ENCODE peak calls at places on chromosomes 7 and 10, in eight cellular contexts. I is GM12891, E is GM23338, Q is stomach, X is spleen, A is HCT116, Z is GM12892, P is upper lobe of left lung. T is an unnamed sample.

GRCh38 chr10:112491144-112491543 is 44.1 kb downstream of the VTI1A start:
- DNase-seq in Z (no peak), P (no peak), X (no peak), Q (no peak), I (no peak), A (peak), E (no peak), T (no peak)

GRCh38 chr7:152052772-152053171 is 27.3 kb downstream of the GALNT11 start:
- DNase-seq in X (no peak), P (no peak), A (no peak), I (no peak), Z (no peak), E (no peak), Q (no peak), T (no peak)

GRCh38 chr10:126384269-126384873 is 3.9 kb downstream of the ADAM12 start:
- DNase-seq in X (no peak), P (no peak), I (no peak), Q (no peak), A (no peak), E (no peak), Z (no peak), T (no peak)

GRCh38 chr10:119428789-119429188 is 113.7 kb downstream of the RGS10 start:
- DNase-seq in A (no peak), P (no peak), Z (no peak), X (no peak), E (no peak), I (no peak), Q (no peak), T (no peak)

GRCh38 chr10:48990226-48990625 is 50.6 kb upstream of the LRRC18 start:
- DNase-seq in Q (no peak), Z (no peak), X (no peak), E (no peak), P (no peak), A (no peak), I (no peak), T (no peak)

GRCh38 chr7:45978731-45979211 is 57.7 kb upstream of the IGFBP3 start:
- DNase-seq in P (no peak), A (no peak), Z (no peak), Q (no peak), E (no peak), X (no peak), I (no peak), T (no peak)

GRCh38 chr7:114084381-114085312 is 165.8 kb upstream of the PPP1R3A start:
- DNase-seq in A (no peak), P (peak), Q (peak), I (no peak), X (peak), Z (no peak), E (peak), T (peak)

GRCh38 chr10:28479927-28480326 is 53.0 kb upstream of the WAC start:
- DNase-seq in A (no peak), I (no peak), P (no peak), E (no peak), Q (no peak), Z (no peak), X (no peak), T (no peak)

GRCh38 chr10:58851606-58852005 is 324.8 kb upstream of the PHYHIPL start:
- DNase-seq in Q (no peak), A (no peak), E (no peak), X (no peak), Z (no peak), I (no peak), P (no peak), T (no peak)

GRCh38 chr10:100746413-100746931 is 1.1 kb downstream of the PAX2 start:
- DNase-seq in I (no peak), E (no peak), A (no peak), P (no peak), X (no peak), Q (no peak), Z (no peak), T (peak)

GRCh38 chr10:100744136-100744979 is 1.0 kb upstream of the PAX2 start:
- DNase-seq in P (no peak), X (no peak), A (no peak), Q (no peak), Z (no peak), E (peak), I (no peak), T (peak)

GRCh38 chr10:100743626-100744135 is 1.7 kb upstream of the PAX2 start:
- DNase-seq in E (peak), A (peak), Z (peak), P (peak), X (no peak), Q (peak), I (no peak), T (peak)

GRCh38 chr10:100745882-100746412 is 565 bp downstream of the PAX2 start:
- DNase-seq in A (no peak), Z (no peak), I (no peak), E (peak), X (no peak), P (no peak), Q (no peak), T (peak)

GRCh38 chr10:100744980-100745881 is at the start of gene PAX2:
- DNase-seq in I (no peak), Z (no peak), A (peak), Q (no peak), E (peak), P (no peak), X (no peak), T (peak)
- TF ChIP-seq POLR2AphosphoS5 in I (no peak), Z (no peak), A (peak), Q (no peak), E (no peak), P (no peak), X (no peak), T (no peak)

GRCh38 chr7:106260136-106260561 is 24.6 kb downstream of the NAMPT start:
- DNase-seq in I (no peak), Z (no peak), X (no peak), Q (no peak), A (no peak), P (no peak), E (no peak), T (no peak)

GRCh38 chr7:106256137-106256536 is 28.6 kb downstream of the NAMPT start:
- DNase-seq in A (no peak), Z (no peak), Q (no peak), E (no peak), X (no peak), I (no peak), P (no peak), T (no peak)

GRCh38 chr7:106258789-106259188 is 26.0 kb downstream of the NAMPT start:
- DNase-seq in I (no peak), Z (no peak), Q (no peak), A (no peak), X (no peak), P (no peak), E (no peak), T (no peak)

GRCh38 chr7:106255246-106255645 is 29.5 kb downstream of the NAMPT start:
- DNase-seq in Z (no peak), P (no peak), E (no peak), X (no peak), Q (no peak), I (no peak), A (no peak), T (no peak)

GRCh38 chr7:106257752-106258151 is 27.0 kb downstream of the NAMPT start:
- DNase-seq in X (no peak), Z (no peak), I (no peak), A (no peak), Q (no peak), E (no peak), P (no peak), T (no peak)
- TF ChIP-seq POLR2AphosphoS5 in X (no peak), Z (peak), I (peak), A (no peak), Q (no peak), E (no peak), P (peak), T (peak)

DNA sequence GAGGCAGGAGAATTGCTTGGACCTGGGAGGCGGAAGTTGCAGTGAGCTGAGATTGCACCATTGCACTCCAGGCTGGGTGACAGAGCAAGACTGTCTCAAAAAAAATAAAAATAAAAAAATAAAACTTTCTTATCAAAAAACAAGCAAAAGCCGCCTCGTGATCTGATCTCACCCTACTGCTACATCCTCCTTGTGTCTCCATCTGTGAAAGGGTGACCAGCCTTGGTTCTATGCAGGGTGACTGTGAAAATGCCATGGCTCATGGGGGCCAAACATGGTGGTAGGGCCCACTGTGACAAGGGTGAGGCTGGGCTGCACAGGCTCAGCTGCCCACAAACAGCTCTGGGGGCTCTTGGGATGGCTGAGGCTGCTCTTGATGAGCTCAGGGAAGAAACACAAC is 968 bp upstream of the OPN4 start:
- DNase-seq in Z (no peak), Q (no peak), I (no peak), A (no peak), X (no peak), P (peak), E (no peak), T (peak)
- TF ChIP-seq POLR2AphosphoS5 in Z (no peak), Q (no peak), I (no peak), A (no peak), X (no peak), P (no peak), E (no peak), T (no peak)

GRCh38 chr7:55178863-55179773 is 160.3 kb downstream of the EGFR start:
- DNase-seq in X (no peak), P (no peak), I (no peak), Z (no peak), Q (no peak), E (no peak), A (no peak), T (no peak)

GRCh38 chr7:55178292-55178862 is 159.6 kb downstream of the EGFR start:
- DNase-seq in I (no peak), X (no peak), A (no peak), E (no peak), Q (no peak), Z (no peak), P (no peak), T (no peak)

GRCh38 chr7:55177068-55177530 is 158.3 kb downstream of the EGFR start:
- DNase-seq in Q (no peak), E (no peak), I (no peak), X (no peak), Z (no peak), A (no peak), P (no peak), T (no peak)

GRCh38 chr7:55179897-55180682 is 161.3 kb downstream of the EGFR start:
- DNase-seq in E (no peak), Z (no peak), I (no peak), Q (no peak), X (no peak), P (no peak), A (no peak), T (no peak)

DNA sequence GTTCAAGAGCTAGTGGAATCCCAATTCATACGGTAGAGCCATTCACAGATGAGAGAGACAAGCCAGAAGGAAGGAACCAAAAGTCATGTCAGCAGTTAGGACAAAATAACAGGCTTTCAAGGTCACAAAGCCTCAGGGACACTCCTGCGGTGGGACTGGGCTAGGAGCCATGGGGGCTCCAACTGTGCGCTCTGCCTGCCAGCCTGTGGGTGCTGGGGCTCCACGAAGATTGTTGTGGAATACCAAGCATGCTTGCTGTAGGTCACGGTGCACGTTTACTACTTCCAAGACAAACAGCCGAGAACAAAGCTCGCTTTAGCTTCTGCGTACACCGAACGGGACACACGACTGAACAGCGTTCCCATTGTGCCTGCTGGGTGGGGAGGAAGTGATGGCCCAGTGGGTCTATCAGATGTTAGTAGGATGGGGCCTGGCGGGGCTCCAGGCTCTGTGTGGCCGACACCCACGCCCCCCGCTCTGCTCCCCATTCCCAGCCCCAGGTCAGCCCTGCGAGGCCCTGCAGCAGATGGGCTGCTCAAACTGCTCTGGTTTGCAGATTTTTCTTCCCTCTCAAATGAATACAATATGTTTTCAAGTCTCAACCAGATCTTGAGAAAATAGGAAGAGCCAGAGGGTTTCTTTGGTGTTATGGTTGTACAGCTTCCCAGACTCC is 158.9 kb downstream of the EGFR start:
- DNase-seq in Q (peak), A (no peak), E (no peak), I (no peak), P (no peak), X (no peak), Z (no peak), T (no peak)
- TF ChIP-seq POLR2AphosphoS5 in Q (peak), A (no peak), E (no peak), I (no peak), P (no peak), X (no peak), Z (no peak), T (no peak)

GRCh38 chr10:88971668-88972067 is 18.9 kb upstream of the FAS start:
- DNase-seq in P (no peak), X (no peak), A (no peak), Z (no peak), E (no peak), Q (no peak), I (no peak), T (peak)

GRCh38 chr10:88975377-88975720 is 15.2 kb upstream of the FAS start:
- DNase-seq in A (no peak), E (no peak), I (no peak), Q (no peak), X (no peak), Z (no peak), P (no peak), T (no peak)

GRCh38 chr10:88974012-88974411 is 16.6 kb upstream of the FAS start:
- DNase-seq in I (no peak), E (no peak), Z (no peak), X (no peak), P (no peak), Q (no peak), A (no peak), T (no peak)

GRCh38 chr10:88978463-88978862 is 12.1 kb upstream of the FAS start:
- DNase-seq in X (no peak), P (no peak), E (no peak), I (no peak), Z (no peak), Q (no peak), A (no peak), T (no peak)

GRCh38 chr10:88974446-88975376 is 15.9 kb upstream of the FAS start:
- DNase-seq in X (no peak), Q (no peak), I (no peak), A (no peak), P (no peak), Z (no peak), E (no peak), T (no peak)
- TF ChIP-seq POLR2AphosphoS5 in X (no peak), Q (no peak), I (no peak), A (no peak), P (no peak), Z (no peak), E (no peak), T (peak)

GRCh38 chr7:28685660-28686417 is 272.3 kb downstream of the TRIL start:
- DNase-seq in I (no peak), X (peak), E (peak), Q (peak), A (peak), P (peak), Z (no peak), T (peak)
- TF ChIP-seq POLR2AphosphoS5 in I (no peak), X (peak), E (no peak), Q (peak), A (peak), P (peak), Z (no peak), T (peak)